ENCODE peak calls at places on chromosome 1, in nine cellular contexts. A is stimulated activated CD8-positive, alpha-beta memory T cell treated with anti-CD3 and anti-CD28 coated beads, Interleukin-4, amount 100 ng/mL, for 24 hours; Y is EL; X is amniotic stem cell; H is Peyer's patch; C is AML-193; G is BJ; F is choroid plexus epithelial cell; U is right cardiac atrium. K is an unnamed sample.

GRCh38 chr1:222794656-222795474 is 20.0 kb upstream of the DISP1 start:
- DNase-seq in A (no peak), Y (no peak), X (no peak), H (peak), C (no peak), G (no peak), F (peak), U (peak), K (no peak)

GRCh38 chr1:39919545-39919944 is 17.8 kb upstream of the MYCL start:
- DNase-seq in A (peak), Y (peak), X (peak), H (peak), C (peak), G (no peak), F (peak), U (no peak), K (peak)

GRCh38 chr1:185654199-185654951 is 79.8 kb upstream of the HMCN1 start:
- DNase-seq in A (no peak), Y (peak), X (peak), H (no peak), C (no peak), G (no peak), F (peak), U (no peak), K (no peak)

GRCh38 chr1:24898152-24898908 is 31.7 kb downstream of the RUNX3 start:
- DNase-seq in A (no peak), Y (peak), X (no peak), H (peak), C (peak), G (no peak), F (peak), U (peak), K (peak)

GRCh38 chr1:228367798-228368791 is 38.5 kb downstream of the TRIM11 start:
- DNase-seq in A (no peak), Y (no peak), X (no peak), H (no peak), C (no peak), G (no peak), F (no peak), U (peak), K (no peak)

GRCh38 chr1:198328458-198329032 is 171.7 kb downstream of the NEK7 start:
- DNase-seq in A (no peak), Y (no peak), X (no peak), H (no peak), C (no peak), G (no peak), F (no peak), U (no peak), K (peak)

GRCh38 chr1:168316142-168316541 is 35.5 kb downstream of the TBX19 start:
- DNase-seq in A (no peak), Y (no peak), X (no peak), H (no peak), C (no peak), G (no peak), F (no peak), U (no peak), K (no peak)

GRCh38 chr1:181083842-181084605 is 4.5 kb upstream of the IER5 start:
- DNase-seq in A (no peak), Y (peak), X (no peak), H (peak), C (peak), G (no peak), F (peak), U (peak), K (peak)

GRCh38 chr1:221714227-221715116 is 27.4 kb downstream of the DUSP10 start:
- DNase-seq in A (no peak), Y (no peak), X (no peak), H (no peak), C (no peak), G (no peak), F (no peak), U (no peak), K (no peak)

GRCh38 chr1:230265200-230266115 is 160.7 kb downstream of the PGBD5 start:
- DNase-seq in A (no peak), Y (no peak), X (no peak), H (peak), C (no peak), G (no peak), F (no peak), U (no peak), K (no peak)

GRCh38 chr1:204421441-204421840 is 9.8 kb upstream of the PPP1R15B start:
- DNase-seq in A (no peak), Y (no peak), X (no peak), H (peak), C (no peak), G (no peak), F (no peak), U (no peak), K (no peak)

K was measured in Kasumi-1.